ENCODE peak calls at places on chromosomes 13 and 19, in six cellular contexts. One of them, this sample, is unnamed.
A peak's percentile ranks its signal among the peaks of the same experiment; 100 is the strongest.

GRCh38 chr19:29603308-29603707 is 2.8 kb upstream of the POP4 start:
- DNase-seq in AG10803: no peak
- DNase-seq in astrocyte of the spinal cord: no peak
- DNase-seq in right atrium auricular region: no peak
- DNase-seq in GM10248: no peak
- DNase-seq in thoracic aorta: no peak
- DNase-seq in this sample: no peak

GRCh38 chr13:94119360-94119936 is 360.0 kb downstream of the DCT start:
- DNase-seq in AG10803: no peak
- DNase-seq in astrocyte of the spinal cord: no peak
- DNase-seq in right atrium auricular region: no peak
- DNase-seq in GM10248: no peak
- DNase-seq in thoracic aorta: no peak
- DNase-seq in this sample: no peak

GRCh38 chr13:19150226-19150625 is 31.4 kb downstream of the TUBA3C start:
- DNase-seq in AG10803: no peak
- DNase-seq in astrocyte of the spinal cord: no peak
- DNase-seq in right atrium auricular region: peak; percentile 40
- DNase-seq in GM10248: no peak
- DNase-seq in thoracic aorta: no peak
- DNase-seq in this sample: no peak

GRCh38 chr13:93862259-93862658 is 617.2 kb downstream of the DCT start:
- DNase-seq in AG10803: peak; percentile 6
- DNase-seq in astrocyte of the spinal cord: no peak
- DNase-seq in right atrium auricular region: no peak
- DNase-seq in GM10248: no peak
- DNase-seq in thoracic aorta: no peak
- DNase-seq in this sample: no peak

GRCh38 chr13:97934590-97934989 is 18.9 kb upstream of the IPO5 start:
- DNase-seq in AG10803: no peak
- DNase-seq in astrocyte of the spinal cord: no peak
- DNase-seq in right atrium auricular region: no peak
- DNase-seq in GM10248: no peak
- DNase-seq in thoracic aorta: no peak
- DNase-seq in this sample: no peak

GRCh38 chr13:69970521-69970920 is 137.1 kb upstream of the ATXN8OS start:
- DNase-seq in AG10803: no peak
- DNase-seq in astrocyte of the spinal cord: peak; percentile 10
- DNase-seq in right atrium auricular region: no peak
- DNase-seq in GM10248: no peak
- DNase-seq in thoracic aorta: no peak
- DNase-seq in this sample: no peak

GRCh38 chr19:38711726-38712153 is 32.5 kb downstream of the CAPN12 start:
- DNase-seq in AG10803: peak; percentile 87
- DNase-seq in astrocyte of the spinal cord: peak; percentile 98
- DNase-seq in right atrium auricular region: no peak
- DNase-seq in GM10248: no peak
- DNase-seq in thoracic aorta: no peak
- DNase-seq in this sample: no peak

GRCh38 chr13:35729926-35730627 is 253.6 kb upstream of the MAB21L1 start:
- DNase-seq in AG10803: no peak
- DNase-seq in astrocyte of the spinal cord: no peak
- DNase-seq in right atrium auricular region: peak; percentile 69
- DNase-seq in GM10248: no peak
- DNase-seq in thoracic aorta: no peak
- DNase-seq in this sample: no peak

GRCh38 chr13:101698400-101698799 is 245.9 kb downstream of the ITGBL1 start:
- DNase-seq in AG10803: peak; percentile 44
- DNase-seq in astrocyte of the spinal cord: no peak
- DNase-seq in right atrium auricular region: no peak
- DNase-seq in GM10248: no peak
- DNase-seq in thoracic aorta: no peak
- DNase-seq in this sample: no peak

GRCh38 chr13:105442941-105443340 is 1092.5 kb downstream of the EFNB2 start:
- DNase-seq in AG10803: peak; percentile 94
- DNase-seq in astrocyte of the spinal cord: peak; percentile 99
- DNase-seq in right atrium auricular region: no peak
- DNase-seq in GM10248: no peak
- DNase-seq in thoracic aorta: no peak
- DNase-seq in this sample: no peak

DNA sequence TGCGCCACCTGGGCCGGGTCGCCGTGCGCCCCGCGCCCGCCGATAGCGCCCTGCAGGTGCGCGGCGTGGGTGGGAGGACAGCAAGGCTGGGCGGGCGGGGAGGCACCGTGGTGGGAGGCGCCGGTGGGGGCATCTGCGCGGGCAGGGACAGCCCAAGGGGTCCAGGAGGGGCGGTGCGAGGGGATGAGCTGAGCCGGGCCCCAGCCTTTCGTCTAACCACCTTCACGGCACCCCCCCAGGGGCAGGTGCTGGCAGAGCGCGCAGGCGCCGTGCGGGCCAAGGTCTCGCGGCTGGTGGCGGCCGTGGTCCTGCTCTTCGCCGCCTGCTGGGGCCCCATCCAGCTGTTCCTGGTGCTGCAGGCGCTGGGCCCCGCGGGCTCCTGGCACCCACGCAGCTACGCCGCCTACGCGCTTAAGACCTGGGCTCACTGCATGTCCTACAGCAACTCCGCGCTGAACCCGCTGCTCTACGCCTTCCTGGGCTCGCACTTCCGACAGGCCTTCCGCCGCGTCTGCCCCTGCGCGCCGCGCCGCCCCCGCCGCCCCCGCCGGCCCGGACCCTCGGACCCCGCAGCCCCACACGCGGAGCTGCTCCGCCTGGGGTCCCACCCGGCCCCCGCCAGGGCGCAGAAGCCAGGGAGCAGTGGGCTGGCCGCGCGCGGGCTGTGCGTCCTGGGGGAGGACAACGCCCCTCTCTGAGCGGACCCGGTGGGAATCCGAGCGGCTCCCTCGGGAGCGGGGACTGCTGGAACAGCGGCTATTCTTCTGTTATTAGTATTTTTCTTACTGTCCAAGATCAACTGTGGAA is 3.1 kb downstream of the KISS1R start:
- DNase-seq in AG10803: no peak
- DNase-seq in astrocyte of the spinal cord: no peak
- DNase-seq in right atrium auricular region: no peak
- DNase-seq in GM10248: peak; percentile 71
- DNase-seq in thoracic aorta: no peak
- DNase-seq in this sample: peak; percentile 70
- TF ChIP-seq CTCF in AG10803: no peak
- TF ChIP-seq CTCF in astrocyte of the spinal cord: no peak
- TF ChIP-seq CTCF in right atrium auricular region: no peak
- TF ChIP-seq CTCF in GM10248: no peak
- TF ChIP-seq CTCF in thoracic aorta: no peak
- TF ChIP-seq CTCF in this sample: no peak

GRCh38 chr19:49888478-49888901 is 8.2 kb downstream of the IL4I1 start:
- DNase-seq in AG10803: no peak
- DNase-seq in astrocyte of the spinal cord: no peak
- DNase-seq in right atrium auricular region: no peak
- DNase-seq in GM10248: no peak
- DNase-seq in thoracic aorta: no peak
- DNase-seq in this sample: no peak

GRCh38 chr19:49889038-49889686 is 7.5 kb downstream of the IL4I1 start:
- DNase-seq in AG10803: no peak
- DNase-seq in astrocyte of the spinal cord: no peak
- DNase-seq in right atrium auricular region: no peak
- DNase-seq in GM10248: no peak
- DNase-seq in thoracic aorta: no peak
- DNase-seq in this sample: no peak

GRCh38 chr19:49890349-49891311 is 6.1 kb downstream of the IL4I1 start:
- DNase-seq in AG10803: no peak
- DNase-seq in astrocyte of the spinal cord: no peak
- DNase-seq in right atrium auricular region: no peak
- DNase-seq in GM10248: peak; percentile 84
- DNase-seq in thoracic aorta: no peak
- DNase-seq in this sample: peak; percentile 68

GRCh38 chr19:49891393-49891792 is 5.3 kb downstream of the IL4I1 start:
- DNase-seq in AG10803: no peak
- DNase-seq in astrocyte of the spinal cord: no peak
- DNase-seq in right atrium auricular region: no peak
- DNase-seq in GM10248: no peak
- DNase-seq in thoracic aorta: no peak
- DNase-seq in this sample: no peak

DNA sequence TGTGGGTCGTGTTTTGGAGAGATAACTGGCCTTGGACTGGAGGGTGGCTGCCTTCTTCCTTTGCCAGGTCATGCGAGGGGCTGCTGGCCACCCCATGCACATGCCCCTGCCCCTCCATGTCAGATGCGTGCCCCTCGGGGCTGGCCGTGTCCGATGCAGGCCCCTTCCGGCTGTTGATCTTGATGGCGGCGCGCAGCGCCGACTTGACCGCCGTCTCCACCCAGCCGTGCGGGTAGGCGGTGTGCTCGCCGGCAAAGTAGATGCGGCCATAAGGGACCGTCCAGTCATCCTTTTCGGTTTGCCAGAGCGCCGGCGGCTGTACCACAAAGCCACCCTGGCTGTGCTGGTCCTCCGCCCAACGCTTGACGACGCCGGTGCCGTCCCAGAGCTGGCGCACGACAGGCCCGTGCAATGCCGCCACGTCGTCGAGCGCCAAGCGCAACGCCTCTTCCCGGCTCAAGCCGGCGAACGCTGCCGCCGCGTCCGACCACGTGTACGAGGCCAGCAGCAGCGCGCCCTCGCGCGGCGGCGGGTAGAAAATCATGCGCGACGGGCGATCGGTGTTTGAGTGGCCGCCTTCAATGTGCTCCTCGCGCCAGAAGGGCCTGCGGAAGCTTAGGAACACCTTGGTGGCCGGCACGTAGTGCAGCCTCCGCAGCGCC is 6.9 kb downstream of the IL4I1 start:
- DNase-seq in AG10803: peak; percentile 60
- DNase-seq in astrocyte of the spinal cord: peak; percentile 65
- DNase-seq in right atrium auricular region: peak; percentile 76
- DNase-seq in GM10248: peak; percentile 60
- DNase-seq in thoracic aorta: no peak
- DNase-seq in this sample: no peak
- TF ChIP-seq CTCF in AG10803: peak; percentile 57
- TF ChIP-seq CTCF in astrocyte of the spinal cord: peak; percentile 70
- TF ChIP-seq CTCF in right atrium auricular region: peak; percentile 86
- TF ChIP-seq CTCF in GM10248: peak; percentile 79
- TF ChIP-seq CTCF in thoracic aorta: peak; percentile 71
- TF ChIP-seq CTCF in this sample: peak; percentile 39

GRCh38 chr13:46553886-46554855 is 1.2 kb downstream of the LRCH1 start:
- DNase-seq in AG10803: peak; percentile 78
- DNase-seq in astrocyte of the spinal cord: peak; percentile 82
- DNase-seq in right atrium auricular region: peak; percentile 74
- DNase-seq in GM10248: peak; percentile 65
- DNase-seq in thoracic aorta: peak; percentile 28
- DNase-seq in this sample: peak; percentile 72
- TF ChIP-seq CTCF in AG10803: peak; percentile 36
- TF ChIP-seq CTCF in astrocyte of the spinal cord: peak; percentile 11
- TF ChIP-seq CTCF in right atrium auricular region: peak; percentile 34
- TF ChIP-seq CTCF in GM10248: peak; percentile 8
- TF ChIP-seq CTCF in thoracic aorta: peak; percentile 50
- TF ChIP-seq CTCF in this sample: no peak

GRCh38 chr19:13619203-13619632 is 112.9 kb upstream of the CACNA1A start:
- DNase-seq in AG10803: peak; percentile 61
- DNase-seq in astrocyte of the spinal cord: no peak
- DNase-seq in right atrium auricular region: no peak
- DNase-seq in GM10248: no peak
- DNase-seq in thoracic aorta: no peak
- DNase-seq in this sample: no peak

GRCh38 chr19:13622727-13623126 is 116.4 kb upstream of the CACNA1A start:
- DNase-seq in AG10803: no peak
- DNase-seq in astrocyte of the spinal cord: no peak
- DNase-seq in right atrium auricular region: no peak
- DNase-seq in GM10248: no peak
- DNase-seq in thoracic aorta: no peak
- DNase-seq in this sample: no peak

GRCh38 chr19:13623686-13624405 is 117.6 kb upstream of the CACNA1A start:
- DNase-seq in AG10803: no peak
- DNase-seq in astrocyte of the spinal cord: no peak
- DNase-seq in right atrium auricular region: no peak
- DNase-seq in GM10248: no peak
- DNase-seq in thoracic aorta: no peak
- DNase-seq in this sample: no peak

GRCh38 chr19:13615890-13616289 is 109.6 kb upstream of the CACNA1A start:
- DNase-seq in AG10803: no peak
- DNase-seq in astrocyte of the spinal cord: peak; percentile 41
- DNase-seq in right atrium auricular region: no peak
- DNase-seq in GM10248: no peak
- DNase-seq in thoracic aorta: no peak
- DNase-seq in this sample: no peak

DNA sequence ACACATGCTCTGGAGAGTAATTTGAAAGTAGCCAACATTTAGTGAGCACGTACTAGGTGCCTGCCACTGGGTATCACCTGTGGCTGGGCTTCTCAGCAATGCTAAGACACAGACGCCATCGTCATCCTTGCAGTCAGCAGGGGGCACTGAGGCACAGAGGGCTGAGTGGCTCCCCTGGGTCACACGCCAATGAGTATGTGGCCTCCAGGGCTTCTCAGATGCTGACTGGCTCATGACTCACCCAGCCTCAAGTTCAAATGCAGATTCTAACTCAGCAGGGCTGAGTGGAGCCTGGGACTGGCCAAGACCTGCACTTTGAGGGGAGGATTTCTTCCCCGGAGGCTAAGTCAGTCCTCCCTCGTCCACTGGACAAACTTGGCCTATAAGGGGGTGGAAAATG is 115.1 kb upstream of the CACNA1A start:
- DNase-seq in AG10803: peak; percentile 80
- DNase-seq in astrocyte of the spinal cord: peak; percentile 95
- DNase-seq in right atrium auricular region: no peak
- DNase-seq in GM10248: no peak
- DNase-seq in thoracic aorta: no peak
- DNase-seq in this sample: no peak
- TF ChIP-seq CTCF in AG10803: no peak
- TF ChIP-seq CTCF in astrocyte of the spinal cord: peak; percentile 51
- TF ChIP-seq CTCF in right atrium auricular region: no peak
- TF ChIP-seq CTCF in GM10248: no peak
- TF ChIP-seq CTCF in thoracic aorta: no peak
- TF ChIP-seq CTCF in this sample: no peak

GRCh38 chr13:88000239-88000638 is 329.1 kb downstream of the SLITRK5 start:
- DNase-seq in AG10803: peak; percentile 32
- DNase-seq in astrocyte of the spinal cord: no peak
- DNase-seq in right atrium auricular region: no peak
- DNase-seq in GM10248: no peak
- DNase-seq in thoracic aorta: no peak
- DNase-seq in this sample: no peak
- TF ChIP-seq CTCF in AG10803: peak; percentile 49
- TF ChIP-seq CTCF in astrocyte of the spinal cord: no peak
- TF ChIP-seq CTCF in right atrium auricular region: no peak
- TF ChIP-seq CTCF in GM10248: no peak
- TF ChIP-seq CTCF in thoracic aorta: no peak
- TF ChIP-seq CTCF in this sample: no peak

This sample was measured in activated B cell treated with CpG ODN at 0.5 μM for 24 hours.